ENCODE peak calls at places on chromosomes 13 and 19, in five cellular contexts. J, L, N, W and Q are unnamed samples.
A peak's percentile ranks its signal among the peaks of the same experiment; 100 is the strongest.

GRCh38 chr13:34847751-34848150 is 94.3 kb upstream of the NBEA start:
- DNase-seq in J (no peak), L (no peak), N (no peak), W (no peak), Q (no peak)

GRCh38 chr13:30153871-30154426 is 153.4 kb downstream of the KATNAL1 start:
- DNase-seq in J (no peak), L (no peak), N (no peak), W (peak; percentile 59), Q (no peak)

GRCh38 chr19:33085570-33086128 is 4.7 kb downstream of the GPATCH1 start:
- DNase-seq in J (no peak), L (no peak), N (no peak), W (no peak), Q (no peak)

GRCh38 chr19:13896227-13896626 is 9.7 kb downstream of the BRME1 start:
- DNase-seq in J (no peak), L (no peak), N (no peak), W (no peak), Q (no peak)

GRCh38 chr13:30481241-30481760 is 15.6 kb upstream of the HMGB1 start:
- DNase-seq in J (no peak), L (no peak), N (no peak), W (no peak), Q (no peak)

GRCh38 chr19:48183356-48183755 is 12.9 kb downstream of the ZSWIM9 start:
- DNase-seq in J (no peak), L (no peak), N (no peak), W (no peak), Q (no peak)

GRCh38 chr19:56314018-56314583 is 538 bp downstream of the ZSCAN5A start:
- DNase-seq in J (no peak), L (no peak), N (peak; percentile 7), W (no peak), Q (no peak)

GRCh38 chr19:53212703-53213320 is 19.7 kb upstream of the ZNF665 start:
- DNase-seq in J (no peak), L (no peak), N (no peak), W (no peak), Q (no peak)

GRCh38 chr13:76886292-76887061 is at the start of gene KCTD12:
- DNase-seq in J (peak; percentile 74), L (no peak), N (peak; percentile 19), W (peak; percentile 93), Q (peak; percentile 81)

GRCh38 chr13:112474869-112475268 is 98.7 kb downstream of the SPACA7 start:
- DNase-seq in J (no peak), L (no peak), N (no peak), W (no peak), Q (no peak)

GRCh38 chr19:2477141-2477710 is 1.3 kb downstream of the GADD45B start:
- DNase-seq in J (no peak), L (no peak), N (no peak), W (no peak), Q (peak; percentile 73)

GRCh38 chr19:2774083-2774679 is 8.9 kb downstream of the SGTA start:
- DNase-seq in J (no peak), L (no peak), N (no peak), W (no peak), Q (no peak)

GRCh38 chr13:39363393-39363792 is 239.6 kb downstream of the LHFPL6 start:
- DNase-seq in J (no peak), L (no peak), N (no peak), W (no peak), Q (no peak)

GRCh38 chr19:58409010-58409790 is 751 bp downstream of the ZNF584 start:
- DNase-seq in J (no peak), L (no peak), N (no peak), W (no peak), Q (no peak)

GRCh38 chr19:4586691-4587090 is 27.2 kb upstream of the SEMA6B start:
- DNase-seq in J (no peak), L (no peak), N (no peak), W (no peak), Q (no peak)

GRCh38 chr13:70203661-70204229 is 95.5 kb upstream of the KLHL1 start:
- DNase-seq in J (no peak), L (no peak), N (no peak), W (no peak), Q (no peak)

GRCh38 chr13:76820759-76821158 is 65.4 kb downstream of the KCTD12 start:
- DNase-seq in J (peak; percentile 32), L (no peak), N (no peak), W (peak; percentile 86), Q (no peak)

DNA sequence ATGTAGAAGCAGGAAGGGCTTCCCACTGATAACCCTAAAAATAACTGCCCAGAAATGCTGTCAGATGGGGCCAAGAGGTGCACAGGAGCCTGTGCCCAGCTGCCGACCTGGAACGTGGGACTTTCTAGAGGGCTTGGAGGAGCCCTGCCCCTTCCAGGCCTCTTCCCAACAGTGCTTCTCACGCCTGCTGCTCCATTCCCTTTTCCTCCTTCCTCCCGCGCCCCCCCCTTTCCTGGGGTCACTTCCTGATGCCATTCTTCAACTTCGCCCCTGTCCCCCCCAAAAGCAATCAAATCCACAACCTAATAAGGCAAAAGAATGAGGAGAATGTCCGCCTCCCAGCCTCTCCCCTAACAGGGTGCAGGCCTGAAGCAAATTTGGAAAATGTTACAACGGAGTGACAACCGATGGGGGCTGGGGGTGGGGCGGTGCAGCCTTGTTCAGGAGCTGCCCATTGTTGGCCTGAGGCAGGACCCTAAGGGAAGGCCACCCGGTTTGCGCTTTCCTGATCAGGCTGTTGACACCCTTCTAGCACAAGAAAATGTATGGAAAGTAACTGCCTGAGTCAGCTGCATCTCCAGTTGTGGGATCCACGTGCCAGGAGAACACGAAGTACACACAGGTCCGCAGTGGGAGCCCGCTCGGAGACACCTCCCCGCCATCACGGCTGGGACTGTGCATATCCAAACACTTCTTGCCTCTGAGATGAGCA is 18.7 kb downstream of the ACTN4 start:
- DNase-seq in J (peak; percentile 76), L (no peak), N (peak; percentile 92), W (no peak), Q (peak; percentile 57)
- TF ChIP-seq POLR2AphosphoS5 in J (peak; percentile 24), L (no peak), N (peak; percentile 64), W (no peak), Q (no peak)

GRCh38 chr19:12778020-12778904 is 2.9 kb upstream of the HOOK2 start:
- DNase-seq in J (peak; percentile 86), L (no peak), N (no peak), W (no peak), Q (peak; percentile 78)

GRCh38 chr19:12778905-12779161 is 3.5 kb upstream of the HOOK2 start:
- DNase-seq in J (no peak), L (no peak), N (no peak), W (no peak), Q (no peak)

GRCh38 chr19:12774588-12775555 is at the start of gene HOOK2:
- DNase-seq in J (peak; percentile 99), L (no peak), N (no peak), W (peak; percentile 92), Q (peak; percentile 97)

GRCh38 chr19:12779162-12779993 is 4.0 kb upstream of the HOOK2 start:
- DNase-seq in J (no peak), L (no peak), N (no peak), W (no peak), Q (peak; percentile 46)

GRCh38 chr19:12777217-12778019 is 2.1 kb upstream of the HOOK2 start:
- DNase-seq in J (peak; percentile 71), L (no peak), N (no peak), W (peak; percentile 91), Q (peak; percentile 87)
- TF ChIP-seq POLR2AphosphoS5 in J (peak; percentile 74), L (no peak), N (no peak), W (no peak), Q (peak; percentile 19)

GRCh38 chr13:28329395-28330158 is 165.4 kb downstream of the FLT1 start:
- DNase-seq in J (no peak), L (no peak), N (no peak), W (no peak), Q (no peak)
- TF ChIP-seq POLR2AphosphoS5 in J (no peak), L (no peak), N (no peak), W (no peak), Q (no peak)

DNA sequence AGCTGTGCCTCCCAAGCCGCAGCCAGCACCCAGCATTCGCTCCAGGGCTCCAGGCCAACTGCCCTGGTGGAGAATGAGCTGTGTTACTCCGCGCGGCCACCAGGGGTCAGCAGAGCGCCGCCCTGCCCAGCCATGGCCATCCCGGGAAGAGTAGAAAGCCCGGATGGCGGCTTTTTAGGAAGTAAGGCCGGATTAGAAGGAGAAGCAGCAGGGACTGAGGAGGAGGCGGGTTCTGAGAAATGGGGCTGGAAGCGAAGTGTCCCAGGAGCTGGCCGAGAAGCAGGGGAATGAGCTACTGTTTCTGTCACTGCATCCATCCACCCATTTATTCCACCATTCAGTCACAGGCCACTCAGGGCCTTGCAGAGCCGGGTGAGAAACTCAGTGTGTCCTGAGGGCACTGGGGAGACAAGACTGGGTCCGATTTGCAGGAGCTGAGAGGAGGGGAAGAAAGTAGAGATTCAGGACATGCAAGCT is 6.6 kb upstream of the NPAS1 start:
- DNase-seq in J (peak; percentile 70), L (no peak), N (peak; percentile 49), W (no peak), Q (peak; percentile 84)
- TF ChIP-seq POLR2AphosphoS5 in J (no peak), L (no peak), N (peak; percentile 1), W (no peak), Q (no peak)

GRCh38 chr13:105070452-105070851 is 1465.0 kb downstream of the EFNB2 start:
- DNase-seq in J (no peak), L (no peak), N (no peak), W (no peak), Q (no peak)

GRCh38 chr13:105069106-105069505 is 1466.4 kb downstream of the EFNB2 start:
- DNase-seq in J (no peak), L (no peak), N (no peak), W (no peak), Q (no peak)

GRCh38 chr13:105074756-105075155 is 1460.7 kb downstream of the EFNB2 start:
- DNase-seq in J (no peak), L (no peak), N (no peak), W (no peak), Q (no peak)

DNA sequence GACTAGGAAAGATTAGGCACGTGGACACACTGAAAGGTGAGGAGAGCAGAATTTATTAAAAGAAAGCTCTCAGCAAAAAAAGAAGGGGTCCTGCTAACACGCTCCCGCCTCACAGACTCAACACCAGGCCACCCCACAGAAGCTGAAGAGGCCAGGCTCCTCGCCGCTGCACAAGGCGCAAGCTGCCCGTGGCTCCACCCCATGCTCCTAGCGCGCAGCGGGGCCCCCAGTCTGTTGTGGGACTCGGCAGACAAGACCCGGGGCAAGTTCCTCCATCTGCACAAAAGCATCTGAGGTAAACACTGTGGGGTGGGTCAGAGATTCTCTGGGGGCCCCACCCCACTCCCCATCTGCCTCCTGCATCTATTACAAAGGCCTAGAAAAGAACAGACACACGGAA is 1462.4 kb downstream of the EFNB2 start:
- DNase-seq in J (no peak), L (no peak), N (no peak), W (no peak), Q (no peak)
- TF ChIP-seq POLR2AphosphoS5 in J (no peak), L (no peak), N (no peak), W (no peak), Q (no peak)

DNA sequence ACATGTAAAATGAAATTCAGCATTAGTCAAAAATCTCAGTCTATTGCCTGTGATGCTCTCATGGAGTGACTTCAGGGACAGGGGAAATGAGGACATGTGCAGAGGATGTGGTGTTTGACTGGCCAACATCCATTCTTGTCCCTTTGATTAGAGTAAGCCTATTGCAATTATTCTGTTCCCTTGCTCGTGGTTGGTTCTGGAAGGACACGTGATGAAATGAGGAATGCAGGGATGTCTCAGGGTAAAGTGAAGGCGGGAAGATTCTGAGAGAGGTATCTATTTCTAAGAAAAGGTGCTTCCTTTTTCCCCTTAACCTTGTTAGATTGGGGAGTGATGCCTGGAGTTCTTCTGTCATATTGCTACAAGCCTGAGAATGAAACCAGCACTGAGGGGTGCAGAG is 37.1 kb upstream of the CNMD start:
- DNase-seq in J (no peak), L (no peak), N (no peak), W (no peak), Q (no peak)
- TF ChIP-seq POLR2AphosphoS5 in J (no peak), L (no peak), N (no peak), W (no peak), Q (no peak)